ENCODE peak calls at places on chromosomes 11 and 22, in four cellular contexts. N, H, B and X are unnamed samples.
A peak's percentile ranks its signal among the peaks of the same experiment; 100 is the strongest.

GRCh38 chr11:60170566-60170965 is 12.3 kb downstream of the MS4A6A start:
- DNase-seq in B (no peak), N (no peak), H (no peak), X (no peak)

GRCh38 chr22:26642465-26643367 is 14.7 kb upstream of the MIAT start:
- DNase-seq in N (no peak), H (peak; percentile 53), B (peak; percentile 43), X (peak; percentile 52)

GRCh38 chr11:117871160-117871559 is 5.3 kb downstream of the FXYD6 start:
- DNase-seq in H (no peak), N (no peak), B (no peak), X (no peak)

GRCh38 chr11:92591551-92591950 is 366.9 kb downstream of the FAT3 start:
- DNase-seq in H (no peak), N (no peak), B (no peak), X (no peak)

GRCh38 chr11:14012836-14013235 is 50.3 kb downstream of the SPON1 start:
- DNase-seq in H (no peak), N (peak; percentile 67), B (no peak), X (no peak)

GRCh38 chr11:61912991-61913698 is 4.2 kb downstream of the RAB3IL1 start:
- DNase-seq in H (no peak), B (peak; percentile 18), N (no peak), X (peak; percentile 36)

GRCh38 chr11:35250631-35251030 is 111.7 kb downstream of the CD44 start:
- DNase-seq in B (no peak), N (no peak), H (no peak), X (no peak)

GRCh38 chr11:91608662-91609061 is 616.0 kb upstream of the FAT3 start:
- DNase-seq in H (no peak), B (no peak), N (no peak), X (no peak)

GRCh38 chr11:119700536-119701346 is 28.3 kb downstream of the NECTIN1 start:
- DNase-seq in N (no peak), H (no peak), B (no peak), X (peak; percentile 74)

GRCh38 chr11:117217685-117218084 is 14.2 kb downstream of the PCSK7 start:
- DNase-seq in B (no peak), H (no peak), N (no peak), X (peak; percentile 14)

GRCh38 chr11:22699388-22699787 is 33.0 kb downstream of the GAS2 start:
- DNase-seq in H (no peak), B (no peak), N (no peak), X (no peak)

GRCh38 chr11:95545116-95545875 is 244.3 kb downstream of the FAM76B start:
- DNase-seq in B (no peak), N (no peak), H (no peak), X (no peak)

GRCh38 chr11:119673389-119674336 is 55.3 kb downstream of the NECTIN1 start:
- DNase-seq in B (no peak), H (peak; percentile 46), N (no peak), X (no peak)

GRCh38 chr11:99631618-99632017 is 610.9 kb downstream of the CNTN5 start:
- DNase-seq in B (no peak), H (no peak), N (no peak), X (no peak)

GRCh38 chr22:45188779-45189178 is 25.1 kb downstream of the NUP50 start:
- DNase-seq in B (no peak), N (no peak), H (no peak), X (peak; percentile 32)

GRCh38 chr11:26948881-26949280 is 45.0 kb upstream of the FIBIN start:
- DNase-seq in N (peak; percentile 28), B (no peak), H (no peak), X (no peak)

GRCh38 chr11:122517403-122518379 is 137.8 kb upstream of the UBASH3B start:
- DNase-seq in B (no peak), N (no peak), H (no peak), X (no peak)

GRCh38 chr11:129611661-129612566 is 203.7 kb upstream of the TMEM45B start:
- DNase-seq in H (no peak), B (no peak), N (no peak), X (no peak)

GRCh38 chr11:125345706-125346561 is 150.1 kb downstream of the FEZ1 start:
- DNase-seq in H (peak; percentile 66), N (peak; percentile 67), B (peak; percentile 85), X (peak; percentile 63)

GRCh38 chr22:34111210-34111824 is 191.0 kb upstream of the LARGE1 start:
- DNase-seq in N (no peak), H (peak; percentile 12), B (peak; percentile 26), X (no peak)

GRCh38 chr11:19913893-19914249 is 201.2 kb downstream of the NAV2 start:
- DNase-seq in H (no peak), N (no peak), B (no peak), X (no peak)

GRCh38 chr11:77372736-77373135 is 71.2 kb upstream of the GDPD4 start:
- DNase-seq in B (no peak), H (no peak), N (no peak), X (no peak)

GRCh38 chr11:91660036-91660435 is 564.6 kb upstream of the FAT3 start:
- DNase-seq in B (no peak), H (no peak), N (no peak), X (no peak)

GRCh38 chr11:33692013-33692504 is 8.6 kb downstream of the C11orf91 start:
- DNase-seq in B (peak; percentile 68), N (peak; percentile 98), H (peak; percentile 59), X (no peak)

GRCh38 chr11:119323532-119324033 is 6.7 kb upstream of the MCAM start:
- DNase-seq in H (peak; percentile 84), B (peak; percentile 64), N (peak; percentile 66), X (no peak)

GRCh38 chr11:87878373-87878779 is 296.9 kb downstream of the RAB38 start:
- DNase-seq in B (no peak), H (no peak), N (peak; percentile 57), X (no peak)

GRCh38 chr22:19448076-19448607 is 631 bp upstream of the C22orf39 start:
- DNase-seq in H (peak; percentile 57), N (peak; percentile 43), B (peak; percentile 40), X (no peak)

GRCh38 chr11:2399488-2400068 is 972 bp upstream of the TSSC4 start:
- DNase-seq in B (no peak), N (no peak), H (peak; percentile 36), X (no peak)

GRCh38 chr11:45801723-45802315 is 3.1 kb upstream of the SLC35C1 start:
- DNase-seq in B (no peak), H (peak; percentile 49), N (no peak), X (no peak)

GRCh38 chr11:45800261-45800660 is 4.7 kb upstream of the SLC35C1 start:
- DNase-seq in N (no peak), B (no peak), H (no peak), X (no peak)

GRCh38 chr11:45803981-45804805 is 756 bp upstream of the SLC35C1 start:
- DNase-seq in B (peak; percentile 90), N (peak; percentile 33), H (peak; percentile 94), X (peak; percentile 92)

GRCh38 chr11:45804806-45805304 is at the start of gene SLC35C1:
- DNase-seq in N (peak; percentile 90), B (peak; percentile 98), H (peak; percentile 99), X (peak; percentile 98)

GRCh38 chr11:45802531-45803317 is 2.2 kb upstream of the SLC35C1 start:
- DNase-seq in H (no peak), B (no peak), N (no peak), X (no peak)
- TF ChIP-seq CTCF in H (no peak), B (no peak), N (no peak), X (no peak)

GRCh38 chr22:49372111-49372529 is 455.6 kb downstream of the BRD1 start:
- DNase-seq in B (no peak), H (no peak), N (no peak), X (peak; percentile 33)

GRCh38 chr22:49373289-49373666 is 454.4 kb downstream of the BRD1 start:
- DNase-seq in B (no peak), N (no peak), H (no peak), X (no peak)

GRCh38 chr22:49371325-49372110 is 456.2 kb downstream of the BRD1 start:
- DNase-seq in H (no peak), N (no peak), B (no peak), X (peak; percentile 30)

GRCh38 chr22:49372530-49373288 is 455.0 kb downstream of the BRD1 start:
- DNase-seq in N (no peak), B (no peak), H (no peak), X (no peak)

DNA sequence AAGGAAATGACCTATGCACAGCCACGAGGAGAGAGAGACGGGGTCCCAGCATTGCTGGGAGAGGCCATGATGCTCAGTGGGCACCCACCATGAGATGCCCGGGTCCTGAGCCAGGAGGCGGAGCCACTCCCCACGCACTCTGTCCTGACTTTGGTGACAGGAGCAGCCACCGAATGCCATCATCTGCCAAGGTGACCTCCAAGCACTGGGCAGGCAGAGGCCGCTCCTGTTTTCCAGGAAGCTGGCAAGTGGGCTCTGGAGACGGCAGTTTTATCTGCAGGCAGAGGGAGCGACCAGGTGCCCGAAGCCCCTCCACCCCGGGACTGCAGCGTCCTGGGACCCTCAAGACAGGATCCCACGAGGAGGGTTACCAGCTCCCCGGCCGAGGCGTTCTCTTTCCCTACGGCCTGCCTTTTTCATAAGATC is 453.9 kb downstream of the BRD1 start:
- DNase-seq in N (no peak), H (no peak), B (no peak), X (no peak)
- H3K9me3 ChIP-seq in N (peaks cover 61% of the 10 kb centered on the region), H (no peaks in the 10 kb centered on the region), B (no peaks in the 10 kb centered on the region), X (no peaks in the 10 kb centered on the region)

GRCh38 chr11:67276821-67277230 is 10.6 kb downstream of the GRK2 start:
- DNase-seq in B (peak; percentile 74), N (peak; percentile 45), H (peak; percentile 65), X (peak; percentile 73)
- TF ChIP-seq CTCF in B (peak; percentile 28), N (peak; percentile 43), H (peak; percentile 13), X (peak; percentile 33)

GRCh38 chr22:20788627-20789344 is 14.9 kb downstream of the SERPIND1 start:
- DNase-seq in N (no peak), H (no peak), B (no peak), X (no peak)
- H3K9me3 ChIP-seq in N (no peaks in the 10 kb centered on the region), H (no peaks in the 10 kb centered on the region), B (no peaks in the 10 kb centered on the region), X (no peaks in the 10 kb centered on the region)

DNA sequence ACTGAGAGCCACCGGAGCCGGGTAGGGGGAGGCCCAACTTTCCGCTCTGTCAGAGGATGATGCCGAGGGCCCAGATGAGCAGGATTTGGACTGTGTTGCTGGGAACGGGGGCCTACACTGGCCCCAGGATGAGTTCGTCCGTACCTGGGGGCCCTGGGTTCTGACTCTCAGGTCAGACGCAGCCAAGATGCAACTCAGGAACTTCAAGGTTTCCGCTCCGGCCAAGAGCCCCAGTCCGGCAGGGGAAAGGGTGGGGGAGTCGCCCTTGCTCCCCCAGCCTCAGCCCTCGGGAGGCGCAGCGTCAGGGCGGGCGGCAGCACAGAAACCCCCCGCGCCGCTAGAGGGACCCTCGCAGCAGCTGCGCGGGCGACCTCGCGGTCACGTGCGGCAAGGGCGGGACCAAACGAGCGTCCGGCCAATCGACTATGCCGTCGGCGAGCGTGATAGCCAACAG is 241 bp upstream of the ARL2 start:
- DNase-seq in H (peak; percentile 92), B (peak; percentile 96), N (peak; percentile 87), X (peak; percentile 94)
- TF ChIP-seq CTCF in H (peak; percentile 45), B (peak; percentile 36), N (no peak), X (no peak)